ENCODE peak calls at places on chromosomes 6 and 20, in five cellular contexts. U is left ventricle myocardium inferior, Z is tibial artery, F is left lung, I is DND-41. C is an unnamed sample.

GRCh38 chr20:20217626-20218025 is 150.3 kb upstream of the INSM1 start:
- DNase-seq in Z (no peak), U (no peak), F (no peak), I (no peak), C (no peak)

GRCh38 chr20:37463726-37464125 is 57.3 kb upstream of the NNAT start:
- DNase-seq in F (no peak), Z (no peak), I (no peak), U (no peak), C (no peak)

GRCh38 chr6:78909391-78909790 is 42.0 kb downstream of the IRAK1BP1 start:
- DNase-seq in Z (no peak), U (no peak), F (no peak), I (no peak), C (no peak)

GRCh38 chr6:110688661-110689268 is 126.5 kb downstream of the CDK19 start:
- DNase-seq in I (no peak), Z (no peak), U (no peak), F (peak), C (no peak)

GRCh38 chr6:134282816-134283215 is 35.1 kb downstream of the SGK1 start:
- DNase-seq in F (no peak), U (no peak), I (no peak), Z (no peak), C (no peak)

GRCh38 chr6:43687437-43688347 is at the start of gene MRPS18A:
- DNase-seq in I (peak), U (peak), Z (peak), F (peak), C (peak)

GRCh38 chr6:156395276-156395675 is 381.9 kb upstream of the ARID1B start:
- DNase-seq in U (no peak), F (no peak), Z (no peak), I (no peak), C (peak)

GRCh38 chr6:42017021-42017643 is 33.2 kb upstream of the TAF8 start:
- DNase-seq in F (no peak), U (no peak), Z (no peak), I (peak), C (peak)

GRCh38 chr6:142047934-142048592 is 84.7 kb upstream of the GJE1 start:
- DNase-seq in U (no peak), I (no peak), F (no peak), Z (no peak), C (no peak)

GRCh38 chr6:43803783-43804549 is 34.0 kb downstream of the VEGFA start:
- DNase-seq in U (no peak), Z (no peak), I (no peak), F (peak), C (no peak)

GRCh38 chr6:1144842-1145755 is 166.8 kb upstream of the FOXQ1 start:
- DNase-seq in U (no peak), Z (no peak), I (no peak), F (no peak), C (no peak)

GRCh38 chr6:55405474-55406220 is 78.4 kb downstream of the GFRAL start:
- DNase-seq in Z (no peak), U (no peak), F (no peak), I (no peak), C (no peak)

GRCh38 chr6:31203345-31203979 is 33.0 kb upstream of the POU5F1 start:
- DNase-seq in Z (no peak), U (no peak), I (peak), F (no peak), C (peak)

GRCh38 chr20:17568972-17569471 is 853 bp upstream of the DSTN start:
- DNase-seq in I (no peak), Z (peak), U (peak), F (peak), C (no peak)

GRCh38 chr6:7146079-7146828 is 38.5 kb downstream of the RREB1 start:
- DNase-seq in Z (peak), I (peak), U (peak), F (peak), C (peak)

GRCh38 chr6:19896580-19897010 is 59.4 kb downstream of the ID4 start:
- DNase-seq in F (no peak), U (no peak), Z (no peak), I (no peak), C (no peak)

GRCh38 chr6:161476711-161477110 is 202.8 kb upstream of the AGPAT4 start:
- DNase-seq in Z (no peak), U (no peak), F (no peak), I (no peak), C (no peak)

GRCh38 chr6:24672573-24673182 is 5.8 kb downstream of the ACOT13 start:
- DNase-seq in Z (no peak), U (no peak), F (no peak), I (no peak), C (no peak)

GRCh38 chr20:10672579-10673127 is 1.1 kb downstream of the JAG1 start:
- DNase-seq in U (peak), Z (peak), I (no peak), F (peak), C (no peak)
- H3K4me3 ChIP-seq in U (peak), Z (peak), I (no peak), F (peak), C (peak)

DNA sequence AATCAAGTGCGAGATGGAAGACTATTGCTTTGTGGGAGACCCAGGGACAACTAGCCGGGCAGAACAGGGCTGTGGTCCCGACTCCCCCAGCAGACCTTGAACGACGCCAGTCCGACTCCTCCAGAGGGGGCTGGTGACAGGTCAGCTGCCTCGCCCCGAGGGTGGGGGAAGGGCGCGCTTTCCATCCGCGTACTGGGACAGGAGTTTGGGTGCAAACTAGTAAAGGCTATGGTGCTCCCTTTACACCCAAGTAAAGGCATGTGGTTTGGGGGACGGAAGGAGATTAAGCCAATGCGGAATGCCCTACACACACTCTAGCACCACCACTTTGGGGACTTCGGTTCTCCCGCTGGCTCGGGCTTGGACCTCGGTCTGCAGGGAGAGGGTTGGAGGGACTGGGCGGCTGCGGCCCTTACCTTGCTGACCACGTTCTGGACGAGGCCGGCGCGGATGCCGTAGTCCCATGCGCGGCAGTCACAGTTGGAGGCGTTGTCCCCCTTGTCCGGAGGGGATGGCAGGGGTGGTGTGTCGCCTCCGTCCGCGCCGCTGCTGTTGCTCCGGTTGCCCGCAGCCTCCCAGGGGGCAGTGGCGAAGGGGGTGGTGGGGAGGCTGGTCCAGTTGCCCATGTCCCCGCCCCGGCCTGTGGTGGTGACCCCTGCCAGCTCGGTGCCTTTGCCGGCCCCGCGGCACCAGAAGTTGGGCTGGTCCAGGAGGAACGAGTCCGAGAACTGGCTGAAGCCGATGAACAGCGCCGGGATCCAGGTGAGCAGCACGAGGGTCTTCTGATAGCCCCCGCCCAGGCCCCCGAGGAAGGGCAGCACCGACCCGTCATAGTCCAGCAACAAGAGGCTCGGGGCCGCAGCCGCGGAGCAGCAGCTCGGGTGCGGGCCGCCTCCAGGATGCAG is 1.1 kb downstream of the SLC22A23 start:
- DNase-seq in Z (no peak), F (peak), U (no peak), I (no peak), C (no peak)
- H3K4me3 ChIP-seq in Z (peak), F (peak), U (peak), I (no peak), C (peak)

GRCh38 chr6:106145144-106145543 is 59.0 kb downstream of the PRDM1 start:
- DNase-seq in F (no peak), U (no peak), I (no peak), Z (no peak), C (peak)
- H3K4me3 ChIP-seq in F (no peak), U (no peak), I (no peak), Z (no peak), C (no peak)

DNA sequence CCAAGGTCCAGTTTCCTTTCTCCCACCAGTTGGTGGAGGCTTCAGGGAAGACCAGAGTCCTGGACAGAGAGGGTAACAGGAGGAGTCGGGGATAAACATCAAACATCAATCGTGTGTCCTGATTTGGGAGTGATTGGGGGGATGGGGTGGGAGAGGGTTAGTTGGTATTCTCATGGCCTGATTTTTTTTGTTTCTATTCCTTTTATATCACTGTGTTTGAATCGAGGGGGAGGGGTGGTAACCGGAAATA is 365 bp upstream of the HSD17B8 start:
- DNase-seq in U (no peak), Z (no peak), F (no peak), I (no peak), C (no peak)
- H3K4me3 ChIP-seq in U (peak), Z (peak), F (no peak), I (peak), C (peak)

C was measured in Jurkat, Clone E6-1.